ENCODE peak calls at places on chromosomes 11 and 22, in six cellular contexts. One of them, this sample, is unnamed.

GRCh38 chr22:35661377-35661937 is 13.2 kb downstream of the APOL6 start:
- DNase-seq in dorsolateral prefrontal cortex: no peak
- DNase-seq in GM23248: peak; percentile 73
- DNase-seq in cardiac muscle cell: no peak
- DNase-seq in substantia nigra: no peak
- DNase-seq in esophagus squamous epithelium: no peak
- DNase-seq in this sample: no peak

GRCh38 chr11:47514825-47515647 is 37.9 kb downstream of the CELF1 start:
- DNase-seq in substantia nigra: no peak
- DNase-seq in cardiac muscle cell: peak; percentile 82
- DNase-seq in dorsolateral prefrontal cortex: no peak
- DNase-seq in esophagus squamous epithelium: no peak
- DNase-seq in GM23248: peak; percentile 89
- DNase-seq in this sample: no peak

GRCh38 chr11:69461272-69461962 is 20.0 kb upstream of the LINC01488 start:
- DNase-seq in dorsolateral prefrontal cortex: no peak
- DNase-seq in cardiac muscle cell: no peak
- DNase-seq in GM23248: no peak
- DNase-seq in esophagus squamous epithelium: no peak
- DNase-seq in substantia nigra: no peak
- DNase-seq in this sample: no peak

GRCh38 chr11:117959438-117960149 is 26.6 kb upstream of the IL10RA start:
- DNase-seq in esophagus squamous epithelium: no peak
- DNase-seq in substantia nigra: no peak
- DNase-seq in GM23248: no peak
- DNase-seq in cardiac muscle cell: no peak
- DNase-seq in dorsolateral prefrontal cortex: no peak
- DNase-seq in this sample: no peak

GRCh38 chr11:117816846-117817212 is 7.7 kb downstream of the FXYD2 start:
- DNase-seq in substantia nigra: no peak
- DNase-seq in esophagus squamous epithelium: no peak
- DNase-seq in dorsolateral prefrontal cortex: no peak
- DNase-seq in GM23248: no peak
- DNase-seq in cardiac muscle cell: no peak
- DNase-seq in this sample: no peak

GRCh38 chr11:20596629-20597129 is 2.7 kb upstream of the SLC6A5 start:
- DNase-seq in substantia nigra: no peak
- DNase-seq in dorsolateral prefrontal cortex: no peak
- DNase-seq in cardiac muscle cell: peak; percentile 36
- DNase-seq in GM23248: peak; percentile 15
- DNase-seq in esophagus squamous epithelium: no peak
- DNase-seq in this sample: no peak

GRCh38 chr11:58127350-58127749 is 2.0 kb upstream of the OR9I1 start:
- DNase-seq in GM23248: no peak
- DNase-seq in cardiac muscle cell: no peak
- DNase-seq in substantia nigra: no peak
- DNase-seq in dorsolateral prefrontal cortex: peak; percentile 40
- DNase-seq in esophagus squamous epithelium: no peak
- DNase-seq in this sample: no peak

GRCh38 chr11:82718307-82718706 is 15.4 kb downstream of the FAM181B start:
- DNase-seq in esophagus squamous epithelium: no peak
- DNase-seq in substantia nigra: peak; percentile 72
- DNase-seq in cardiac muscle cell: peak; percentile 60
- DNase-seq in GM23248: peak; percentile 82
- DNase-seq in dorsolateral prefrontal cortex: peak; percentile 61
- DNase-seq in this sample: no peak

GRCh38 chr11:119085523-119085878 is 820 bp downstream of the HMBS start:
- DNase-seq in cardiac muscle cell: no peak
- DNase-seq in esophagus squamous epithelium: no peak
- DNase-seq in GM23248: peak; percentile 67
- DNase-seq in substantia nigra: no peak
- DNase-seq in dorsolateral prefrontal cortex: peak; percentile 56
- DNase-seq in this sample: no peak

GRCh38 chr11:57474751-57475115 is 14.4 kb downstream of the RTN4RL2 start:
- DNase-seq in dorsolateral prefrontal cortex: no peak
- DNase-seq in esophagus squamous epithelium: no peak
- DNase-seq in substantia nigra: no peak
- DNase-seq in cardiac muscle cell: no peak
- DNase-seq in GM23248: no peak
- DNase-seq in this sample: no peak

GRCh38 chr11:132844956-132845355 is 687.3 kb downstream of the OPCML start:
- DNase-seq in cardiac muscle cell: peak; percentile 88
- DNase-seq in substantia nigra: no peak
- DNase-seq in dorsolateral prefrontal cortex: no peak
- DNase-seq in esophagus squamous epithelium: no peak
- DNase-seq in GM23248: peak; percentile 91
- DNase-seq in this sample: no peak

GRCh38 chr11:128390246-128390645 is 197.1 kb downstream of the ETS1 start:
- DNase-seq in esophagus squamous epithelium: no peak
- DNase-seq in GM23248: no peak
- DNase-seq in dorsolateral prefrontal cortex: no peak
- DNase-seq in substantia nigra: no peak
- DNase-seq in cardiac muscle cell: peak; percentile 35
- DNase-seq in this sample: no peak

GRCh38 chr11:33970984-33971466 is 79.1 kb upstream of the LMO2 start:
- DNase-seq in substantia nigra: no peak
- DNase-seq in esophagus squamous epithelium: no peak
- DNase-seq in cardiac muscle cell: peak; percentile 77
- DNase-seq in GM23248: peak; percentile 83
- DNase-seq in dorsolateral prefrontal cortex: no peak
- DNase-seq in this sample: peak; percentile 16

GRCh38 chr11:42397483-42397882 is 914.3 kb upstream of the API5 start:
- DNase-seq in substantia nigra: no peak
- DNase-seq in dorsolateral prefrontal cortex: no peak
- DNase-seq in esophagus squamous epithelium: no peak
- DNase-seq in GM23248: no peak
- DNase-seq in cardiac muscle cell: no peak
- DNase-seq in this sample: no peak

GRCh38 chr11:45919276-45919675 is 1.6 kb upstream of the PEX16 start:
- DNase-seq in GM23248: no peak
- DNase-seq in dorsolateral prefrontal cortex: no peak
- DNase-seq in substantia nigra: no peak
- DNase-seq in esophagus squamous epithelium: no peak
- DNase-seq in cardiac muscle cell: no peak
- DNase-seq in this sample: no peak

GRCh38 chr11:38169286-38169685 is 1571.2 kb upstream of the RAG2 start:
- DNase-seq in GM23248: peak; percentile 3
- DNase-seq in dorsolateral prefrontal cortex: no peak
- DNase-seq in substantia nigra: no peak
- DNase-seq in cardiac muscle cell: peak; percentile 64
- DNase-seq in esophagus squamous epithelium: no peak
- DNase-seq in this sample: peak; percentile 14

GRCh38 chr22:42217752-42218280 is 52.6 kb downstream of the TCF20 start:
- DNase-seq in esophagus squamous epithelium: no peak
- DNase-seq in substantia nigra: no peak
- DNase-seq in cardiac muscle cell: no peak
- DNase-seq in dorsolateral prefrontal cortex: no peak
- DNase-seq in GM23248: peak; percentile 5
- DNase-seq in this sample: no peak
- H3K27ac ChIP-seq in esophagus squamous epithelium: peak overlapping the region; percentile 49
- H3K27ac ChIP-seq in substantia nigra: no peak overlapping the region
- H3K27ac ChIP-seq in cardiac muscle cell: peak overlapping the region; percentile 52
- H3K27ac ChIP-seq in dorsolateral prefrontal cortex: peak overlapping the region; percentile 34
- H3K27ac ChIP-seq in GM23248: no peak overlapping the region
- H3K27ac ChIP-seq in this sample: no peak overlapping the region

GRCh38 chr11:14094481-14095037 is 132.0 kb downstream of the SPON1 start:
- DNase-seq in esophagus squamous epithelium: no peak
- DNase-seq in dorsolateral prefrontal cortex: no peak
- DNase-seq in substantia nigra: no peak
- DNase-seq in GM23248: peak; percentile 70
- DNase-seq in cardiac muscle cell: no peak
- DNase-seq in this sample: peak; percentile 41
- H3K27ac ChIP-seq in esophagus squamous epithelium: no peak overlapping the region
- H3K27ac ChIP-seq in dorsolateral prefrontal cortex: no peak overlapping the region
- H3K27ac ChIP-seq in substantia nigra: no peak overlapping the region
- H3K27ac ChIP-seq in GM23248: no peak overlapping the region
- H3K27ac ChIP-seq in cardiac muscle cell: no peak overlapping the region
- H3K27ac ChIP-seq in this sample: no peak overlapping the region

GRCh38 chr11:2383823-2384722 is 7.0 kb downstream of the CD81 start:
- DNase-seq in GM23248: peak; percentile 39
- DNase-seq in cardiac muscle cell: no peak
- DNase-seq in esophagus squamous epithelium: no peak
- DNase-seq in substantia nigra: peak; percentile 48
- DNase-seq in dorsolateral prefrontal cortex: no peak
- DNase-seq in this sample: no peak
- H3K27ac ChIP-seq in GM23248: peak overlapping the region; percentile 65
- H3K27ac ChIP-seq in cardiac muscle cell: peak overlapping the region; percentile 86
- H3K27ac ChIP-seq in esophagus squamous epithelium: peak overlapping the region; percentile 98
- H3K27ac ChIP-seq in substantia nigra: peak overlapping the region; percentile 68
- H3K27ac ChIP-seq in dorsolateral prefrontal cortex: peak overlapping the region; percentile 84
- H3K27ac ChIP-seq in this sample: peak overlapping the region; percentile 77

DNA sequence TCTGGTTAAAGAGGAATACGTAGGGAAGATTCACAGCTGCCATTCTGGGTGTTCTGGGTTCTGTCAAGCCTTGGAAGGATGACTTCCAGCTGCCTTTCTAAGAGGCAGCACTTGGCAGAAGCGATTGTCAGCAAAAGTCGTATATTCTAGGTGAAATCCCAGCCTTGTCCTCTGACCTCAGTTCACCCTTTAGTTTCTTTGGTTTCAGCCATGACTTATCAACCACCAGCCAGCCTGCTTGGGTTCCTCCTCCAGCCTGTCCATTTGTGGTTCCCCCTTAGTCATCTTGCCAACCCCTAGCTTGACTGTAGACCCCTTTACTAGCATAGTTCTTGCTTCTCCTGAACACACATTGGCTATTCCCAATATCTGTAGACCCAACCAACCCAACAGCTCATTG is 102.3 kb upstream of the CD44 start:
- DNase-seq in substantia nigra: no peak
- DNase-seq in cardiac muscle cell: no peak
- DNase-seq in dorsolateral prefrontal cortex: no peak
- DNase-seq in esophagus squamous epithelium: no peak
- DNase-seq in GM23248: no peak
- DNase-seq in this sample: no peak
- H3K27ac ChIP-seq in substantia nigra: no peak overlapping the region
- H3K27ac ChIP-seq in cardiac muscle cell: no peak overlapping the region
- H3K27ac ChIP-seq in dorsolateral prefrontal cortex: no peak overlapping the region
- H3K27ac ChIP-seq in esophagus squamous epithelium: no peak overlapping the region
- H3K27ac ChIP-seq in GM23248: peak overlapping the region; percentile 50
- H3K27ac ChIP-seq in this sample: peak overlapping the region; percentile 41

GRCh38 chr11:64546176-64546575 is 44.8 kb upstream of the SLC22A12 start:
- DNase-seq in cardiac muscle cell: no peak
- DNase-seq in dorsolateral prefrontal cortex: no peak
- DNase-seq in esophagus squamous epithelium: no peak
- DNase-seq in GM23248: no peak
- DNase-seq in substantia nigra: no peak
- DNase-seq in this sample: no peak
- H3K27ac ChIP-seq in cardiac muscle cell: no peak overlapping the region
- H3K27ac ChIP-seq in dorsolateral prefrontal cortex: no peak overlapping the region
- H3K27ac ChIP-seq in esophagus squamous epithelium: no peak overlapping the region
- H3K27ac ChIP-seq in GM23248: no peak overlapping the region
- H3K27ac ChIP-seq in substantia nigra: no peak overlapping the region
- H3K27ac ChIP-seq in this sample: no peak overlapping the region

GRCh38 chr11:105051559-105051958 is 6.4 kb upstream of the CARD16 start:
- DNase-seq in GM23248: no peak
- DNase-seq in cardiac muscle cell: no peak
- DNase-seq in esophagus squamous epithelium: no peak
- DNase-seq in dorsolateral prefrontal cortex: no peak
- DNase-seq in substantia nigra: no peak
- DNase-seq in this sample: no peak

GRCh38 chr11:105042178-105042577 is 3.0 kb downstream of the CARD16 start:
- DNase-seq in substantia nigra: no peak
- DNase-seq in GM23248: no peak
- DNase-seq in esophagus squamous epithelium: no peak
- DNase-seq in cardiac muscle cell: no peak
- DNase-seq in dorsolateral prefrontal cortex: no peak
- DNase-seq in this sample: no peak

GRCh38 chr11:105052487-105052886 is 7.4 kb upstream of the CARD16 start:
- DNase-seq in dorsolateral prefrontal cortex: no peak
- DNase-seq in substantia nigra: no peak
- DNase-seq in esophagus squamous epithelium: no peak
- DNase-seq in cardiac muscle cell: no peak
- DNase-seq in GM23248: no peak
- DNase-seq in this sample: no peak

GRCh38 chr11:105045897-105046296 is 762 bp upstream of the CARD16 start:
- DNase-seq in esophagus squamous epithelium: no peak
- DNase-seq in cardiac muscle cell: no peak
- DNase-seq in substantia nigra: no peak
- DNase-seq in GM23248: peak; percentile 62
- DNase-seq in dorsolateral prefrontal cortex: no peak
- DNase-seq in this sample: no peak

GRCh38 chr11:105046898-105047579 is 1.9 kb upstream of the CARD16 start:
- DNase-seq in esophagus squamous epithelium: no peak
- DNase-seq in cardiac muscle cell: peak; percentile 87
- DNase-seq in GM23248: peak; percentile 96
- DNase-seq in substantia nigra: no peak
- DNase-seq in dorsolateral prefrontal cortex: no peak
- DNase-seq in this sample: peak; percentile 39
- H3K27ac ChIP-seq in esophagus squamous epithelium: peak overlapping the region; percentile 82
- H3K27ac ChIP-seq in cardiac muscle cell: no peak overlapping the region
- H3K27ac ChIP-seq in GM23248: peak overlapping the region; percentile 80
- H3K27ac ChIP-seq in substantia nigra: no peak overlapping the region
- H3K27ac ChIP-seq in dorsolateral prefrontal cortex: no peak overlapping the region
- H3K27ac ChIP-seq in this sample: peak overlapping the region; percentile 53

GRCh38 chr22:46348099-46348695 is 12.7 kb downstream of the TRMU start:
- DNase-seq in esophagus squamous epithelium: no peak
- DNase-seq in cardiac muscle cell: no peak
- DNase-seq in dorsolateral prefrontal cortex: no peak
- DNase-seq in substantia nigra: no peak
- DNase-seq in GM23248: no peak
- DNase-seq in this sample: no peak
- H3K27ac ChIP-seq in esophagus squamous epithelium: no peak overlapping the region
- H3K27ac ChIP-seq in cardiac muscle cell: peak overlapping the region; percentile 92
- H3K27ac ChIP-seq in dorsolateral prefrontal cortex: peak overlapping the region; percentile 7
- H3K27ac ChIP-seq in substantia nigra: no peak overlapping the region
- H3K27ac ChIP-seq in GM23248: no peak overlapping the region
- H3K27ac ChIP-seq in this sample: no peak overlapping the region

DNA sequence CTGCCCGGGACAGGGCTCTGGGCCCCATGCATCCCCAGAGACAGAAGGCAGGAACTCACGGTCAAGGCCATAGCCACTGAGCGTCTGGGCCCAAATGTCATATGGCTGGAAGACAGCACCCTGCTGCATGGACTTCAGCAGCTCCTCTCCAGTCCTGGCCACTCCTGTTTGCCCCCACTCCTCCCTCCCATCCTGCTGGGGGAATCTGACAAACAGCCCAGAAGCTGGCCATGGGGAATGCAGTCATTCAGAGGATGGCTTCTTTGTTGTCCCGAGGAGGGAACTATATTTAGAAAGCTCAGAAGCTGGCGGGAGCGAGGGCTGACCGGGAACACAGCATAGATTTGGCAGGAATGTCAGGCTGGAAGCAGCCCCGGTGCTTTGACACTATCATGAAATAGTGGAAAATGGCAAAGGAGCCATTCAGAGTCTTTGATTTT is 35.0 kb downstream of the DKK3 start:
- DNase-seq in GM23248: peak; percentile 81
- DNase-seq in esophagus squamous epithelium: no peak
- DNase-seq in dorsolateral prefrontal cortex: peak; percentile 82
- DNase-seq in cardiac muscle cell: peak; percentile 75
- DNase-seq in substantia nigra: peak; percentile 88
- DNase-seq in this sample: no peak
- H3K27ac ChIP-seq in GM23248: peak overlapping the region; percentile 59
- H3K27ac ChIP-seq in esophagus squamous epithelium: peak overlapping the region; percentile 72
- H3K27ac ChIP-seq in dorsolateral prefrontal cortex: peak overlapping the region; percentile 87
- H3K27ac ChIP-seq in cardiac muscle cell: peak overlapping the region; percentile 92
- H3K27ac ChIP-seq in substantia nigra: peak overlapping the region; percentile 58
- H3K27ac ChIP-seq in this sample: no peak overlapping the region

This sample was measured in epithelial cell of prostate.